ENCODE peak calls at places on chromosome 9, in five cellular contexts. K, F, J, L and E are unnamed samples.

GRCh38 chr9:96052703-96053102 is 177.2 kb downstream of the ERCC6L2 start:
- DNase-seq in F (no peak), J (no peak), L (no peak), K (no peak), E (no peak)

GRCh38 chr9:107269681-107270080 is 13.4 kb upstream of the RAD23B start:
- DNase-seq in K (no peak), L (no peak), J (no peak), F (no peak), E (no peak)

GRCh38 chr9:107212613-107213012 is 70.5 kb upstream of the RAD23B start:
- DNase-seq in J (no peak), K (no peak), L (no peak), F (no peak), E (no peak)

GRCh38 chr9:83327750-83328622 is 210.2 kb downstream of the FRMD3 start:
- DNase-seq in J (no peak), F (no peak), K (no peak), L (no peak), E (no peak)

GRCh38 chr9:125681086-125681622 is 25.9 kb downstream of the MAPKAP1 start:
- DNase-seq in K (no peak), L (no peak), F (no peak), J (no peak), E (no peak)

GRCh38 chr9:37338218-37338617 is 84.3 kb upstream of the GRHPR start:
- DNase-seq in F (no peak), J (no peak), K (no peak), L (no peak), E (no peak)

GRCh38 chr9:127187231-127187956 is 65.0 kb upstream of the ANGPTL2 start:
- DNase-seq in J (no peak), K (peak; percentile 90), L (peak; percentile 41), F (no peak), E (no peak)

GRCh38 chr9:136484153-136485048 is 1.6 kb upstream of the SEC16A start:
- DNase-seq in K (peak; percentile 69), F (no peak), J (peak; percentile 17), L (peak; percentile 32), E (no peak)

GRCh38 chr9:123769723-123770122 is 160.2 kb downstream of the DENND1A start:
- DNase-seq in K (no peak), J (no peak), L (no peak), F (no peak), E (no peak)

GRCh38 chr9:120710110-120710981 is 3.9 kb downstream of the MEGF9 start:
- DNase-seq in L (no peak), F (no peak), J (peak; percentile 61), K (peak; percentile 50), E (no peak)

GRCh38 chr9:127277099-127277498 is 12.5 kb downstream of the GARNL3 start:
- DNase-seq in K (no peak), F (no peak), J (no peak), L (no peak), E (no peak)

GRCh38 chr9:4541281-4541680 is 51.0 kb downstream of the SLC1A1 start:
- DNase-seq in J (no peak), F (no peak), L (no peak), K (no peak), E (no peak)

GRCh38 chr9:2681981-2682380 is 35.3 kb upstream of the KCNV2 start:
- DNase-seq in L (no peak), K (no peak), F (no peak), J (no peak), E (no peak)

GRCh38 chr9:88418025-88418424 is 29.8 kb downstream of the SPIN1 start:
- DNase-seq in F (no peak), K (no peak), L (no peak), J (no peak), E (no peak)

GRCh38 chr9:5073701-5074100 is 88.6 kb downstream of the JAK2 start:
- DNase-seq in F (no peak), K (no peak), L (no peak), J (no peak), E (no peak)

GRCh38 chr9:101977614-101978210 is 239.3 kb upstream of the GRIN3A start:
- DNase-seq in L (no peak), F (no peak), J (peak; percentile 13), K (peak; percentile 23), E (no peak)
- TF ChIP-seq CTCF in L (no peak), F (peak; percentile 71), J (peak; percentile 2), K (peak; percentile 56), E (peak; percentile 68)

DNA sequence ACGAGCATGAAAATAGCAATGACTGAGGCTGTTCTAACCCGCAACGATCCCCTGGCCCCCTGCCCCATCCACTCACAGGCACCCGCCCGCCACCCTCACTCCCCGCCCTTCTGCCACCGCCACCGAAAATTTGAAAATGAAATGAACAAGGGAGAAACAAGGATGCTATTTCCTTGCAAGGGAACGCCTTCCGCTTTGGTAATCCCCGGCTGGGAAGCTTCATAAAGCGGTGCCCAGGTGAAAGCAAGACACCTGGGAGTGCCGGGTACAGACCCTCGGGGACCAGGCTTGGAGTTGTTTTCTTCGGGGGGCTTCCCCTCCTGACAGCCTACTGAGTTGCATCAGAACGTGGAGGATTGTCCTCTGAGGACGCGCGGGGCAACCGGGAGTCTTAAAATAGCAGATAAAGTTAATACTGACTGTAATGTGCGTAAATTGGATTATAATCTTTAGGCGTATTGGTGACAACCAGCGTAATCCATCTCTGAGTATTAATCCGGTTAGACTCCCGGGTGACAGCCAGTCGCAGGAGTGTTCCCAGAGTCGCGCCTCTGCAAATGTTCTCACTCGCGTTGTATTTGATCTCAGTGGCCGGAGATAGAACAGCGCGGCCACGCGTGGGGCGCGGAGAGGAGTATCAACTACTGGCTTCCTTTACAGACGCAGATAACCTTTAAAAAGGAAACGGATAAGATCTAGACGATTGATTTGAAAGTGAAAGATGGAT is 885 bp upstream of the MLLT3 start:
- DNase-seq in L (peak; percentile 21), K (peak; percentile 23), J (peak; percentile 57), F (no peak), E (no peak)
- TF ChIP-seq CTCF in L (no peak), K (no peak), J (no peak), F (no peak), E (no peak)

GRCh38 chr9:134146774-134147493 is 11.1 kb downstream of the WDR5 start:
- DNase-seq in K (no peak), F (no peak), L (no peak), J (peak; percentile 38), E (no peak)
- TF ChIP-seq CTCF in K (no peak), F (no peak), L (no peak), J (no peak), E (no peak)

GRCh38 chr9:98117984-98118639 is 910 bp downstream of the TRIM14 start:
- DNase-seq in J (peak; percentile 83), L (peak; percentile 32), F (no peak), K (peak; percentile 38), E (no peak)

GRCh38 chr9:98121096-98121495 is 2.1 kb upstream of the TRIM14 start:
- DNase-seq in J (peak; percentile 36), L (no peak), K (peak; percentile 57), F (no peak), E (no peak)

GRCh38 chr9:98124637-98125426 is 5.8 kb upstream of the TRIM14 start:
- DNase-seq in K (no peak), J (no peak), F (no peak), L (no peak), E (no peak)

GRCh38 chr9:98120476-98120875 is 1.5 kb upstream of the TRIM14 start:
- DNase-seq in J (no peak), L (no peak), K (no peak), F (no peak), E (no peak)

GRCh38 chr9:98118640-98119601 is at the start of gene TRIM14:
- DNase-seq in K (peak; percentile 62), L (peak; percentile 75), J (peak; percentile 91), F (no peak), E (no peak)
- TF ChIP-seq CTCF in K (peak; percentile 47), L (no peak), J (no peak), F (no peak), E (peak; percentile 18)

GRCh38 chr9:99126312-99126711 is 21.4 kb downstream of the TGFBR1 start:
- DNase-seq in L (no peak), K (peak; percentile 77), F (no peak), J (no peak), E (no peak)

GRCh38 chr9:99128133-99128406 is 23.2 kb downstream of the TGFBR1 start:
- DNase-seq in K (no peak), F (no peak), J (no peak), L (no peak), E (no peak)

GRCh38 chr9:99129091-99129490 is 24.2 kb downstream of the TGFBR1 start:
- DNase-seq in K (no peak), F (no peak), L (no peak), J (no peak), E (no peak)

GRCh38 chr9:99130069-99130468 is 25.2 kb downstream of the TGFBR1 start:
- DNase-seq in F (no peak), L (no peak), J (peak; percentile 48), K (no peak), E (no peak)

DNA sequence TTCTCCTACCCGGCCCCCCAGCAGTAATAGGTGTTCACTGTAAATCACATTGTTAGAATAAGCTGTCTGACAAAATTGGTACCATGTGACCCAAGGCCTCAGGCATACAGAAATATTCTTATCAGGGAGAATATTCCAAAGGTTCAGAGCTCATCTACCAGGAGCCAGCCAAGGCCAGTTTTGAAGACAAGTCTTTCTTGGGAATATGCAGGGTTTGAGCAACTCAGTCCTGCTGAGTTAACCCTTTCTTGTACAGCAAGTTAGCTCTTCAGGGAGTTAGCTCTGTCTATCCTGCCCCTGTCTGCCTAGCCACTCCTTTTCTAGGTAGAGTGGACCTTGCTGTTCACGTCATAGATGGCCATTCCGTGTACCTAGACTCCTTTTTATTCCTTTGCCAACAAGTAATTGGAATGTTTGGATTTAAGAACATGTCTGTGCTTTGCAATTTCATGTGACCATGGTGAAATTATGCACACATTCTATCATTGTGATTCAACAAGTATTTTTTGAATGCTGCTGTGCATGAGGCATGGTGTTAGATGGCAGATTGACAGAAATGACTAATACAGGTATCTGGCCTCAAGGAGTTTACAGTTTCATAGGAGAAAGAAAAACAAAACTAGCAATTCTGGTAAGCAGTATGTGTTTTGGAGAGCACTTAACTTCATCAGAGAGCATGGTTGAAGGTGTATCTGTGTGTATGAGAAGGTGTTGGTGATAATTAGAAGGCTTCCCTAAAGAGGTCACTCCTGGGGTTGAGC is 22.6 kb downstream of the TGFBR1 start:
- DNase-seq in J (no peak), F (no peak), L (no peak), K (peak; percentile 71), E (no peak)
- TF ChIP-seq CTCF in J (no peak), F (no peak), L (no peak), K (no peak), E (no peak)

GRCh38 chr9:99162759-99163364 is 57.9 kb downstream of the TGFBR1 start:
- DNase-seq in L (no peak), J (peak; percentile 61), F (no peak), K (peak; percentile 51), E (no peak)
- TF ChIP-seq CTCF in L (peak; percentile 19), J (peak; percentile 34), F (peak; percentile 70), K (peak; percentile 76), E (peak; percentile 73)

GRCh38 chr9:129619787-129620668 is 873 bp downstream of the C9orf50 start:
- DNase-seq in L (no peak), F (peak; percentile 41), J (peak; percentile 74), K (no peak), E (no peak)
- TF ChIP-seq CTCF in L (no peak), F (no peak), J (peak; percentile 26), K (no peak), E (peak; percentile 38)

DNA sequence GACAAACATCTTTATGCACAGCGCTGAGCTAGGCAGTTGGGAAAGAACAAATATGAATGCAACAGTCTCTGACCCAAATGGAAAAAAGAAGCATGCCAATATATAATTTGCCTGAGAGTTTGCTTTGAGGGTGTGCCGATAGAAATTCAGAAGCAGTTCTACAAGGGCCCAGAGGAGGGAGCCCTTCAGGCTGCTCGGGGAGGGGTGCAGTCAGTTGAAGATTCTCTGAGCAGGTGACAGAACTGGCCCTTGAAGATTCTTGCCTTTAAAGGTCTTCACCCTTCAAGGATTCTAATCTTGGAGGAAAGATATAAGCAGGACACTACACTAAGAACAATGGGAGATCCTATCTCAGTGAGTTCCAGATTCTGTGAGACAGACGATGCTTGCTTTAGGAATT is 3.7 kb upstream of the PAPPA start:
- DNase-seq in K (peak; percentile 42), L (peak; percentile 27), F (no peak), J (peak; percentile 25), E (no peak)
- TF ChIP-seq CTCF in K (peak; percentile 66), L (no peak), F (peak; percentile 10), J (peak; percentile 48), E (peak; percentile 63)